ENCODE peak calls at places on chromosome 12, in six cellular contexts. One of them, this sample, is unnamed.

GRCh38 chr12:27865421-27865820 is 85.4 kb upstream of the MANSC4 start:
- DNase-seq in HepG2: no peak
- DNase-seq in K562: no peak
- DNase-seq in H1: no peak
- DNase-seq in GM12878: no peak
- DNase-seq in SK-N-SH: no peak
- DNase-seq in this sample: no peak

GRCh38 chr12:29155079-29155478 is 6.0 kb downstream of the FAR2 start:
- DNase-seq in HepG2: no peak
- DNase-seq in K562: no peak
- DNase-seq in H1: no peak
- DNase-seq in GM12878: no peak
- DNase-seq in SK-N-SH: peak
- DNase-seq in this sample: no peak

GRCh38 chr12:1629338-1630080 is 478 bp downstream of the WNT5B start:
- DNase-seq in HepG2: peak
- DNase-seq in K562: no peak
- DNase-seq in H1: peak
- DNase-seq in GM12878: no peak
- DNase-seq in SK-N-SH: peak
- DNase-seq in this sample: peak

GRCh38 chr12:21054334-21054733 is 76.7 kb upstream of the SLCO1B1 start:
- DNase-seq in HepG2: no peak
- DNase-seq in K562: no peak
- DNase-seq in H1: no peak
- DNase-seq in GM12878: no peak
- DNase-seq in SK-N-SH: no peak
- DNase-seq in this sample: no peak

GRCh38 chr12:68591716-68592437 is 18.8 kb upstream of the RAP1B start:
- DNase-seq in HepG2: no peak
- DNase-seq in K562: no peak
- DNase-seq in H1: no peak
- DNase-seq in GM12878: peak
- DNase-seq in SK-N-SH: no peak
- DNase-seq in this sample: no peak

GRCh38 chr12:4272014-4272975 is 1.3 kb upstream of the CCND2 start:
- DNase-seq in HepG2: no peak
- DNase-seq in K562: peak
- DNase-seq in H1: peak
- DNase-seq in GM12878: peak
- DNase-seq in SK-N-SH: peak
- DNase-seq in this sample: peak

GRCh38 chr12:6452908-6453630 is 1.2 kb downstream of the TAPBPL start:
- DNase-seq in HepG2: no peak
- DNase-seq in K562: no peak
- DNase-seq in H1: no peak
- DNase-seq in GM12878: no peak
- DNase-seq in SK-N-SH: no peak
- DNase-seq in this sample: no peak

GRCh38 chr12:10959777-10960176 is 20.7 kb upstream of the TAS2R14 start:
- DNase-seq in HepG2: peak
- DNase-seq in K562: no peak
- DNase-seq in H1: no peak
- DNase-seq in GM12878: no peak
- DNase-seq in SK-N-SH: no peak
- DNase-seq in this sample: no peak

GRCh38 chr12:80422549-80422948 is 21.5 kb upstream of the PTPRQ start:
- DNase-seq in HepG2: no peak
- DNase-seq in K562: no peak
- DNase-seq in H1: no peak
- DNase-seq in GM12878: no peak
- DNase-seq in SK-N-SH: no peak
- DNase-seq in this sample: no peak

GRCh38 chr12:30928356-30929264 is 2.1 kb downstream of the TSPAN11 start:
- DNase-seq in HepG2: no peak
- DNase-seq in K562: peak
- DNase-seq in H1: no peak
- DNase-seq in GM12878: no peak
- DNase-seq in SK-N-SH: peak
- DNase-seq in this sample: no peak

GRCh38 chr12:47868041-47868440 is 36.8 kb downstream of the VDR start:
- DNase-seq in HepG2: no peak
- DNase-seq in K562: no peak
- DNase-seq in H1: no peak
- DNase-seq in GM12878: no peak
- DNase-seq in SK-N-SH: no peak
- DNase-seq in this sample: no peak

GRCh38 chr12:44874981-44875416 is 1.1 kb downstream of the NELL2 start:
- DNase-seq in HepG2: no peak
- DNase-seq in K562: no peak
- DNase-seq in H1: peak
- DNase-seq in GM12878: no peak
- DNase-seq in SK-N-SH: peak
- DNase-seq in this sample: no peak

GRCh38 chr12:89247962-89248361 is 104.3 kb downstream of the DUSP6 start:
- DNase-seq in HepG2: no peak
- DNase-seq in K562: no peak
- DNase-seq in H1: no peak
- DNase-seq in GM12878: no peak
- DNase-seq in SK-N-SH: peak
- DNase-seq in this sample: no peak

GRCh38 chr12:11743333-11743732 is 93.9 kb downstream of the ETV6 start:
- DNase-seq in HepG2: no peak
- DNase-seq in K562: no peak
- DNase-seq in H1: no peak
- DNase-seq in GM12878: no peak
- DNase-seq in SK-N-SH: no peak
- DNase-seq in this sample: no peak

GRCh38 chr12:9799961-9800360 is 27.3 kb upstream of the KLRF1 start:
- DNase-seq in HepG2: no peak
- DNase-seq in K562: no peak
- DNase-seq in H1: no peak
- DNase-seq in GM12878: no peak
- DNase-seq in SK-N-SH: no peak
- DNase-seq in this sample: no peak

GRCh38 chr12:120144215-120144614 is 27.7 kb upstream of the RAB35 start:
- DNase-seq in HepG2: no peak
- DNase-seq in K562: no peak
- DNase-seq in H1: no peak
- DNase-seq in GM12878: no peak
- DNase-seq in SK-N-SH: no peak
- DNase-seq in this sample: no peak

DNA sequence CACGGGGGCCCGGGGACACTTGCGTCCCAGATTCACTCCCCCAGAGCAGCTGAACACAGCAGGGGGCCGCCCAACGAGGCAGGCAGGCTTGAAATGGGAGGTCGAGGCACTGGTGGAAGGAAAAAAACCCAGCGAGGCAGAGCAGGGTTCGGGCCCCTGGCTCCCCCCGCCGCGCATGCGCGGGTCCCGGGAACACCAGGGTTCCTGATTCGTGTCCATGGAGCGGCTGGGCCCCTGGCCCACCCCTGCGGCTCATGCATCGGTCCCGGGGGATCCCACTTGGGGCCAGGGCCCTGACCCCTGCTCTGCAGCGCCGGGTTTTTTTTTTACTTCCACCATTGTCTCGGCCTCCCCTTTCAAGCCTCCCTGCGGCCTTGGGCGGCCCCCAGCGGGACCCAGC is 321.5 kb downstream of the ALG10 start:
- DNase-seq in HepG2: no peak
- DNase-seq in K562: no peak
- DNase-seq in H1: no peak
- DNase-seq in GM12878: no peak
- DNase-seq in SK-N-SH: no peak
- DNase-seq in this sample: no peak
- TF ChIP-seq GABPA in HepG2: no peak
- TF ChIP-seq GABPA in K562: no peak
- TF ChIP-seq GABPA in H1: no peak
- TF ChIP-seq GABPA in GM12878: no peak
- TF ChIP-seq GABPA in SK-N-SH: no peak
- TF ChIP-seq GABPA in this sample: no peak

GRCh38 chr12:77167801-77168200 is 102.4 kb upstream of the E2F7 start:
- DNase-seq in HepG2: no peak
- DNase-seq in K562: no peak
- DNase-seq in H1: no peak
- DNase-seq in GM12878: no peak
- DNase-seq in SK-N-SH: no peak
- DNase-seq in this sample: no peak
- TF ChIP-seq GABPA in HepG2: no peak
- TF ChIP-seq GABPA in K562: no peak
- TF ChIP-seq GABPA in H1: no peak
- TF ChIP-seq GABPA in GM12878: no peak
- TF ChIP-seq GABPA in SK-N-SH: no peak
- TF ChIP-seq GABPA in this sample: no peak

GRCh38 chr12:17982556-17982955 is 107.4 kb downstream of the RERGL start:
- DNase-seq in HepG2: no peak
- DNase-seq in K562: no peak
- DNase-seq in H1: no peak
- DNase-seq in GM12878: no peak
- DNase-seq in SK-N-SH: no peak
- DNase-seq in this sample: no peak
- TF ChIP-seq GABPA in HepG2: no peak
- TF ChIP-seq GABPA in K562: no peak
- TF ChIP-seq GABPA in H1: no peak
- TF ChIP-seq GABPA in GM12878: no peak
- TF ChIP-seq GABPA in SK-N-SH: no peak
- TF ChIP-seq GABPA in this sample: no peak

GRCh38 chr12:15664491-15664890 is 124.7 kb downstream of the EPS8 start:
- DNase-seq in HepG2: no peak
- DNase-seq in K562: no peak
- DNase-seq in H1: no peak
- DNase-seq in GM12878: no peak
- DNase-seq in SK-N-SH: no peak
- DNase-seq in this sample: no peak
- TF ChIP-seq GABPA in HepG2: no peak
- TF ChIP-seq GABPA in K562: no peak
- TF ChIP-seq GABPA in H1: no peak
- TF ChIP-seq GABPA in GM12878: no peak
- TF ChIP-seq GABPA in SK-N-SH: no peak
- TF ChIP-seq GABPA in this sample: no peak

GRCh38 chr12:2894961-2895360 is 4.3 kb downstream of the TULP3 start:
- DNase-seq in HepG2: no peak
- DNase-seq in K562: no peak
- DNase-seq in H1: no peak
- DNase-seq in GM12878: no peak
- DNase-seq in SK-N-SH: peak
- DNase-seq in this sample: no peak

GRCh38 chr12:2892246-2892645 is 1.6 kb downstream of the TULP3 start:
- DNase-seq in HepG2: no peak
- DNase-seq in K562: no peak
- DNase-seq in H1: no peak
- DNase-seq in GM12878: no peak
- DNase-seq in SK-N-SH: no peak
- DNase-seq in this sample: no peak

GRCh38 chr12:2891240-2892053 is 756 bp downstream of the TULP3 start:
- DNase-seq in HepG2: peak
- DNase-seq in K562: no peak
- DNase-seq in H1: no peak
- DNase-seq in GM12878: no peak
- DNase-seq in SK-N-SH: peak
- DNase-seq in this sample: no peak

GRCh38 chr12:2890388-2891239 is at the start of gene TULP3:
- DNase-seq in HepG2: peak
- DNase-seq in K562: peak
- DNase-seq in H1: peak
- DNase-seq in GM12878: peak
- DNase-seq in SK-N-SH: peak
- DNase-seq in this sample: peak

GRCh38 chr12:2893007-2893406 is 2.3 kb downstream of the TULP3 start:
- DNase-seq in HepG2: peak
- DNase-seq in K562: no peak
- DNase-seq in H1: no peak
- DNase-seq in GM12878: no peak
- DNase-seq in SK-N-SH: no peak
- DNase-seq in this sample: no peak
- TF ChIP-seq GABPA in HepG2: no peak
- TF ChIP-seq GABPA in K562: no peak
- TF ChIP-seq GABPA in H1: no peak
- TF ChIP-seq GABPA in GM12878: no peak
- TF ChIP-seq GABPA in SK-N-SH: no peak
- TF ChIP-seq GABPA in this sample: no peak

DNA sequence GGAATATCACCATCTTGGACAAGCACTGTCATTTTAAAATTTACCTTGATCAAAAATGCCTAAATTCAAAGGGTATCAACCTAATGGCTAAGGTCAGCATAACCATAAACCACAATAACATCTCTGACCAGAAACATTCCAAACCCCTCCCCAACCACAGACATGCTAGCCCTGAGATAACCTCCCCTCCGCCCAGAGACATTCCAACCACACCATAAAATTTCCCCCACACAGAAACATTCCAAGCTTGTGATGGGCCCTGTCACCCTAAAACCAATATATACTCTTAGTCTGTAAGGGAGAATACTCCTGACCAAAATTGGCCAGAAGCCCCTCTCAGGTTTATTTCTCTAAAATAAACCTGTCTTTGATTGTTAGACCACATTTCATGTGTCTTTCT is 17.7 kb downstream of the EPYC start:
- DNase-seq in HepG2: no peak
- DNase-seq in K562: no peak
- DNase-seq in H1: no peak
- DNase-seq in GM12878: no peak
- DNase-seq in SK-N-SH: no peak
- DNase-seq in this sample: no peak
- TF ChIP-seq GABPA in HepG2: no peak
- TF ChIP-seq GABPA in K562: no peak
- TF ChIP-seq GABPA in H1: no peak
- TF ChIP-seq GABPA in GM12878: no peak
- TF ChIP-seq GABPA in SK-N-SH: no peak
- TF ChIP-seq GABPA in this sample: no peak

GRCh38 chr12:124523071-124523470 is 44.3 kb downstream of the NCOR2 start:
- DNase-seq in HepG2: no peak
- DNase-seq in K562: no peak
- DNase-seq in H1: no peak
- DNase-seq in GM12878: no peak
- DNase-seq in SK-N-SH: no peak
- DNase-seq in this sample: no peak
- TF ChIP-seq GABPA in HepG2: no peak
- TF ChIP-seq GABPA in K562: no peak
- TF ChIP-seq GABPA in H1: no peak
- TF ChIP-seq GABPA in GM12878: no peak
- TF ChIP-seq GABPA in SK-N-SH: no peak
- TF ChIP-seq GABPA in this sample: no peak

This sample was measured in HL-60.